ENCODE peak calls at places on chromosomes 16 and 17, in five cellular contexts. A is SK-N-SH, G is K562, S is HepG2, B is GM12878. Z is an unnamed sample.

GRCh38 chr17:45277216-45277849 is 15.4 kb upstream of the SPATA32 start:
- DNase-seq in S (peak), G (peak), B (peak), A (peak), Z (peak)

GRCh38 chr16:89052824-89053724 is 40.6 kb upstream of the ACSF3 start:
- DNase-seq in G (peak), B (no peak), A (peak), S (peak), Z (no peak)

GRCh38 chr16:57844416-57845030 is 42.2 kb upstream of the KIFC3 start:
- DNase-seq in A (no peak), S (no peak), B (no peak), G (no peak), Z (no peak)

GRCh38 chr16:54286330-54287017 is at the start of gene IRX3:
- DNase-seq in A (peak), S (peak), B (no peak), G (no peak), Z (peak)

GRCh38 chr16:51404386-51404785 is 253.3 kb upstream of the SALL1 start:
- DNase-seq in G (no peak), A (no peak), B (no peak), S (no peak), Z (no peak)

GRCh38 chr16:88634141-88634993 is 4.0 kb upstream of the IL17C start:
- DNase-seq in S (no peak), A (no peak), G (peak), B (peak), Z (no peak)

GRCh38 chr17:4862720-4863119 is 29.6 kb downstream of the MINK1 start:
- DNase-seq in S (no peak), B (no peak), A (no peak), G (no peak), Z (no peak)

GRCh38 chr17:29131814-29132682 is 48.1 kb downstream of the MYO18A start:
- DNase-seq in A (peak), B (no peak), G (peak), S (no peak), Z (no peak)

GRCh38 chr17:70034158-70034557 is 40.9 kb upstream of the KCNJ16 start:
- DNase-seq in B (no peak), S (no peak), A (no peak), G (no peak), Z (no peak)

GRCh38 chr16:88453621-88454314 is 688 bp downstream of the ZFPM1 start:
- DNase-seq in B (no peak), S (no peak), A (peak), G (peak), Z (no peak)

GRCh38 chr17:81999975-82000802 is 22.5 kb downstream of the CENPX start:
- DNase-seq in G (no peak), S (peak), B (no peak), A (no peak), Z (no peak)

GRCh38 chr17:27601069-27601974 is 29.7 kb upstream of the LGALS9 start:
- DNase-seq in G (peak), A (peak), S (peak), B (peak), Z (peak)

GRCh38 chr16:30768583-30769181 is 6.6 kb downstream of the RNF40 start:
- DNase-seq in S (no peak), G (no peak), A (no peak), B (no peak), Z (no peak)

GRCh38 chr17:81607431-81607830 is 29.5 kb downstream of the NPLOC4 start:
- DNase-seq in S (no peak), B (no peak), A (no peak), G (no peak), Z (no peak)

GRCh38 chr16:23539984-23540816 is 16.9 kb downstream of the EARS2 start:
- DNase-seq in S (peak), A (no peak), B (no peak), G (no peak), Z (no peak)

GRCh38 chr17:38892083-38892482 is 22.2 kb downstream of the LASP1 start:
- DNase-seq in B (no peak), A (no peak), G (no peak), S (no peak), Z (no peak)

GRCh38 chr17:67221062-67221998 is 23.7 kb downstream of the HELZ start:
- DNase-seq in B (no peak), G (peak), A (peak), S (peak), Z (peak)

GRCh38 chr16:16041196-16041892 is 91.9 kb downstream of the ABCC1 start:
- DNase-seq in A (no peak), G (no peak), S (no peak), B (no peak), Z (no peak)

GRCh38 chr17:75654176-75654575 is 12.8 kb downstream of the RECQL5 start:
- DNase-seq in A (no peak), B (no peak), S (no peak), G (no peak), Z (no peak)

GRCh38 chr17:44241104-44241503 is 21.6 kb upstream of the UBTF start:
- DNase-seq in S (no peak), G (no peak), A (peak), B (no peak), Z (no peak)

GRCh38 chr16:50520451-50521245 is 27.5 kb upstream of the NKD1 start:
- DNase-seq in S (peak), B (no peak), G (no peak), A (no peak), Z (no peak)

GRCh38 chr16:68790130-68790761 is 53.1 kb upstream of the TANGO6 start:
- DNase-seq in G (no peak), B (no peak), S (peak), A (no peak), Z (no peak)

GRCh38 chr17:40963838-40964237 is 2.9 kb downstream of the KRT39 start:
- DNase-seq in S (no peak), G (peak), A (peak), B (no peak), Z (peak)

GRCh38 chr16:75653926-75654325 is 6.4 kb downstream of the TERF2IP start:
- DNase-seq in A (peak), G (no peak), B (no peak), S (no peak), Z (no peak)

GRCh38 chr17:67132366-67132765 is 88.0 kb downstream of the CACNG1 start:
- DNase-seq in B (no peak), G (no peak), A (no peak), S (no peak), Z (no peak)

GRCh38 chr16:24088767-24089166 is 167.4 kb upstream of the CACNG3 start:
- DNase-seq in G (no peak), S (no peak), A (no peak), B (no peak), Z (no peak)

GRCh38 chr16:84214451-84215066 is 23.6 kb downstream of the ADAD2 start:
- DNase-seq in B (no peak), G (no peak), A (no peak), S (no peak), Z (no peak)

GRCh38 chr17:34118564-34118963 is 136.5 kb upstream of the CCL2 start:
- DNase-seq in S (no peak), G (no peak), A (no peak), B (no peak), Z (no peak)

GRCh38 chr16:4678596-4678995 is 14.8 kb upstream of the NUDT16L1 start:
- DNase-seq in S (no peak), B (no peak), A (no peak), G (no peak), Z (no peak)

GRCh38 chr16:55035037-55035436 is 104.4 kb downstream of the IRX5 start:
- DNase-seq in A (peak), B (no peak), G (peak), S (peak), Z (peak)

GRCh38 chr17:7220593-7221280 is 999 bp downstream of the ACADVL start:
- DNase-seq in B (no peak), G (no peak), A (peak), S (peak), Z (peak)

GRCh38 chr16:67672739-67673662 is 6.4 kb downstream of the C16orf86 start:
- DNase-seq in B (no peak), G (peak), A (peak), S (peak), Z (peak)

GRCh38 chr17:43171761-43172487 is 910 bp downstream of the NBR1 start:
- DNase-seq in S (peak), G (no peak), A (no peak), B (no peak), Z (no peak)

GRCh38 chr17:9677411-9677810 is 32.1 kb downstream of the USP43 start:
- DNase-seq in S (no peak), G (no peak), B (no peak), A (no peak), Z (no peak)

DNA sequence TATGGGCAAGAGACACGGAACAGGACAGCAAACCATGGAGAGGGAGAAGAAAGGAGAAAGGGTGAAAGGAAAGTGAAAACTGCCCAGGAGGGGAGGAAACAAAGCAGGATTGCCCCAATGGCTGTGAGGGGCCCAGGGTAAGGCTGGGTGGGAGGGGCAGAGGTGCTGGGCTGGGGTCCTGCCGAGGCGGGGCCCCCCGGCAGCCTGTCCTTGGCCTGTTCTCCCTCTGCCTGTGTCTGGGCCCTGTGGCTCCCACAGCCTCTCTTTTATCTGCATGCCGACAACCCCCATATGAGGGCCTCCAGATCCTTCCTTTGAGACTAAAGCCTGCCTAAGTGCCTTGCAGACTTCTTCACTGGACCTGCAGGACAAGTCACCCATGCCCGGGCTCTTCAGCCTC is 15.5 kb downstream of the ZNHIT3 start:
- DNase-seq in A (no peak), S (no peak), G (no peak), B (no peak), Z (no peak)
- TF ChIP-seq FOXM1 in A (no peak), S (no peak), G (no peak), B (no peak), Z (no peak)

GRCh38 chr16:25110392-25110947 is 1.1 kb upstream of the LCMT1 start:
- DNase-seq in B (no peak), G (no peak), A (no peak), S (no peak), Z (no peak)
- TF ChIP-seq FOXM1 in B (no peak), G (no peak), A (no peak), S (no peak), Z (no peak)

GRCh38 chr17:49795372-49795771 is 6.9 kb downstream of the KAT7 start:
- DNase-seq in B (no peak), G (no peak), S (no peak), A (no peak), Z (no peak)

GRCh38 chr17:49798738-49799137 is 10.3 kb downstream of the KAT7 start:
- DNase-seq in A (no peak), S (no peak), G (no peak), B (no peak), Z (no peak)

GRCh38 chr17:49793309-49793708 is 4.8 kb downstream of the KAT7 start:
- DNase-seq in S (no peak), G (no peak), B (no peak), A (no peak), Z (no peak)

DNA sequence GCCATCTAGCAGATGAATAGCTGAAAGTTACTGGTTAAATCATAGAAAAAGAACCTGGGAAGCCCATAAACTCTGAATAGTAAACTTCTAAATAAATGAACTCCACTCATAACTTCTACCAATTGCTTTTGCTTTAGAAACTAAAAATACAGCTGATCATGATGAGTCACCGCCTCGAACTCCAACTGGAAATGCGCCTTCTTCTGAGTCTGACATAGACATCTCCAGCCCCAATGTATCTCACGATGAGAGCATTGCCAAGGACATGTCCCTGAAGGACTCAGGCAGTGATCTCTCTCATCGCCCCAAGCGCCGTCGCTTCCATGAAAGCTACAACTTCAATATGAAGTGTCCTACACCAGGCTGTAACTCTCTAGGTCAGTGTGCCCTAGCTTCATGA is 9.7 kb downstream of the KAT7 start:
- DNase-seq in S (no peak), B (no peak), A (no peak), G (no peak), Z (no peak)
- TF ChIP-seq FOXM1 in S (no peak), B (no peak), A (no peak), G (no peak), Z (no peak)

DNA sequence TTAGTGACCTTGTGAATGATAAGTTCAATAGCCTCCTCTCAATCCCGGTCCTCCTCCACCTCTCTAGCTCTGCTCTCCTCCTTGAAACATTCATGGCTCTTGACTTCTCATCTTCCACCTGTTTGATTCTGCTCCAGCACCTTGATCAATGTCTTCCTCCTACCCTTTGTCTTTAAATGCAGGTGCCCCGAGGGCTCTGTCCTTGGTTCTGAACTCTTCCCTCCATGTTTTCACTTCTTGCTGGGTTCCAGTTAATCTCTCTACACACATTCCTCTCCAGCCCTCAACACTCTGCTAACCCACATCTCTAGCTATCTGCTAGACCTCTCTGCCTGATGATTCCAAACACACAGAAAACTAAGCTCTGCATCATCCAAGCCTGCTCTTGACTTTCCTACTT is 13.4 kb downstream of the CD300E start:
- DNase-seq in S (no peak), A (no peak), B (no peak), G (no peak), Z (no peak)
- TF ChIP-seq FOXM1 in S (no peak), A (no peak), B (no peak), G (no peak), Z (no peak)

Z was measured in HEK293T.